ENCODE peak calls at places on chromosomes 16 and 17, in six cellular contexts. J is occipital lobe; I is cardiac muscle cell; B is lower lobe of right lung; Z is stimulated activated CD8-positive, alpha-beta memory T cell treated with anti-CD3 and anti-CD28 coated beads, Interleukin-7, amount 100 ng/mL, for 4 hours; U is tibial artery. E is an unnamed sample.

GRCh38 chr17:63173903-63174302 is 207.9 kb downstream of the TANC2 start:
- DNase-seq in Z (no peak), I (no peak), U (no peak), J (no peak), B (no peak), E (no peak)

GRCh38 chr17:80104956-80105375 is 3.6 kb downstream of the GAA start:
- DNase-seq in J (no peak), B (peak; percentile 41), U (no peak), I (no peak), Z (no peak), E (no peak)

GRCh38 chr17:61410555-61411089 is 11.0 kb downstream of the TBX2 start:
- DNase-seq in J (no peak), I (peak; percentile 89), Z (peak; percentile 65), U (peak; percentile 71), B (peak; percentile 84), E (peak; percentile 71)

GRCh38 chr16:58176608-58177346 is 21.1 kb downstream of the CSNK2A2 start:
- DNase-seq in I (no peak), U (no peak), Z (no peak), J (no peak), B (no peak), E (no peak)

GRCh38 chr16:51994597-51994996 is 552.3 kb downstream of the TOX3 start:
- DNase-seq in I (peak; percentile 51), J (no peak), B (peak; percentile 75), Z (no peak), U (no peak), E (no peak)

GRCh38 chr17:28551421-28552186 is 820 bp downstream of the UNC119 start:
- DNase-seq in B (no peak), J (no peak), I (peak; percentile 49), Z (no peak), U (no peak), E (no peak)

GRCh38 chr16:67431077-67431804 is at the start of gene HSD11B2:
- DNase-seq in Z (peak; percentile 10), U (no peak), J (no peak), B (peak; percentile 68), I (peak; percentile 77), E (peak; percentile 49)

GRCh38 chr16:69017036-69017783 is 88.2 kb upstream of the HAS3 start:
- DNase-seq in I (no peak), Z (no peak), B (no peak), U (no peak), J (no peak), E (no peak)

GRCh38 chr17:45889579-45889978 is 4.8 kb upstream of the MAPT start:
- DNase-seq in U (no peak), Z (no peak), B (no peak), J (no peak), I (no peak), E (no peak)